ENCODE peak calls at places on chromosomes 3 and 15, in six cellular contexts. One of them, this sample, is unnamed.

GRCh38 chr3:114144909-114145688 is 33.8 kb downstream of the DRD3 start:
- DNase-seq in RPMI7951: peak; percentile 92
- DNase-seq in M059J: peak; percentile 94
- DNase-seq in ovary: no peak
- DNase-seq in GM04503: peak; percentile 85
- DNase-seq in upper lobe of right lung: no peak
- DNase-seq in this sample: no peak

GRCh38 chr3:65006300-65006739 is 318.5 kb upstream of the ADAMTS9 start:
- DNase-seq in RPMI7951: peak; percentile 88
- DNase-seq in upper lobe of right lung: no peak
- DNase-seq in GM04503: peak; percentile 55
- DNase-seq in ovary: no peak
- DNase-seq in M059J: peak; percentile 73
- DNase-seq in this sample: no peak

GRCh38 chr3:38497026-38497425 is 886 bp downstream of the EXOG start:
- DNase-seq in RPMI7951: peak; percentile 33
- DNase-seq in upper lobe of right lung: no peak
- DNase-seq in ovary: no peak
- DNase-seq in GM04503: no peak
- DNase-seq in M059J: peak; percentile 39
- DNase-seq in this sample: no peak

GRCh38 chr3:23455084-23455483 is 252.0 kb downstream of the UBE2E2 start:
- DNase-seq in ovary: peak; percentile 31
- DNase-seq in M059J: peak; percentile 66
- DNase-seq in GM04503: peak; percentile 53
- DNase-seq in upper lobe of right lung: no peak
- DNase-seq in RPMI7951: peak; percentile 79
- DNase-seq in this sample: no peak

GRCh38 chr15:41955807-41956525 is 16.4 kb downstream of the EHD4 start:
- DNase-seq in M059J: no peak
- DNase-seq in ovary: no peak
- DNase-seq in GM04503: no peak
- DNase-seq in upper lobe of right lung: no peak
- DNase-seq in RPMI7951: no peak
- DNase-seq in this sample: no peak

GRCh38 chr3:12977117-12977808 is 96.0 kb downstream of the IQSEC1 start:
- DNase-seq in GM04503: no peak
- DNase-seq in M059J: no peak
- DNase-seq in upper lobe of right lung: no peak
- DNase-seq in RPMI7951: no peak
- DNase-seq in ovary: no peak
- DNase-seq in this sample: no peak

GRCh38 chr15:42154576-42155355 is 1.7 kb downstream of the PLA2G4F start:
- DNase-seq in RPMI7951: no peak
- DNase-seq in upper lobe of right lung: peak; percentile 74
- DNase-seq in ovary: no peak
- DNase-seq in GM04503: no peak
- DNase-seq in M059J: no peak
- DNase-seq in this sample: no peak

GRCh38 chr15:58877999-58878825 is 55.3 kb downstream of the SLTM start:
- DNase-seq in upper lobe of right lung: no peak
- DNase-seq in M059J: no peak
- DNase-seq in ovary: no peak
- DNase-seq in GM04503: no peak
- DNase-seq in RPMI7951: no peak
- DNase-seq in this sample: no peak

GRCh38 chr3:183046883-183047282 is 52.4 kb downstream of the MCCC1 start:
- DNase-seq in M059J: no peak
- DNase-seq in ovary: no peak
- DNase-seq in RPMI7951: no peak
- DNase-seq in GM04503: no peak
- DNase-seq in upper lobe of right lung: no peak
- DNase-seq in this sample: no peak

This sample was measured in activated T-helper 9 cell treated with anti-CD3 and anti-CD28 coated beads, Interleukin-2, amount 50 U/mL, for 16 hours.